ENCODE peak calls at places on chromosomes 3 and 15, in eight cellular contexts. Z is NCI-H1092, W is kidney, O is NCI-H1417, L is Right ventricle myocardium superior, S is anterior cingulate cortex, I is ovary, K is HT-29. A is an unnamed sample.

GRCh38 chr3:193910886-193911738 is 224.8 kb upstream of the HES1 start:
- DNase-seq in L (no peak), W (peak; percentile 83), O (no peak), K (no peak), S (no peak), I (no peak), Z (no peak), A (no peak)

GRCh38 chr15:66844747-66845145 is 142.7 kb downstream of the SMAD6 start:
- DNase-seq in I (no peak), S (no peak), O (no peak), Z (no peak), W (no peak), K (no peak), L (no peak), A (no peak)

GRCh38 chr3:71258116-71258515 is 325.4 kb downstream of the FOXP1 start:
- DNase-seq in S (no peak), W (no peak), Z (no peak), O (peak; percentile 59), L (no peak), K (peak; percentile 31), I (no peak), A (no peak)

GRCh38 chr3:179769411-179770247 is 116.8 kb downstream of the USP13 start:
- DNase-seq in L (no peak), I (no peak), K (no peak), Z (no peak), S (no peak), W (no peak), O (no peak), A (no peak)

GRCh38 chr3:29065211-29065785 is 215.6 kb upstream of the RBMS3 start:
- DNase-seq in Z (peak; percentile 8), L (peak; percentile 54), I (peak; percentile 62), W (peak; percentile 86), O (peak; percentile 80), K (no peak), S (peak; percentile 29), A (peak; percentile 75)

GRCh38 chr3:113354307-113354706 is 87.0 kb downstream of the CFAP44 start:
- DNase-seq in K (peak; percentile 10), Z (no peak), L (no peak), I (no peak), S (no peak), O (no peak), W (no peak), A (no peak)

GRCh38 chr15:42704492-42704926 is 32.4 kb downstream of the CDAN1 start:
- DNase-seq in I (peak; percentile 52), O (peak; percentile 71), K (peak; percentile 92), L (no peak), W (no peak), Z (peak; percentile 7), S (no peak), A (no peak)

GRCh38 chr3:45003406-45003805 is 22.7 kb upstream of the CLEC3B start:
- DNase-seq in S (no peak), L (no peak), K (no peak), W (no peak), Z (no peak), O (no peak), I (no peak), A (no peak)

GRCh38 chr3:62318365-62318751 is 55.0 kb downstream of the FEZF2 start:
- DNase-seq in I (no peak), Z (no peak), W (no peak), O (no peak), L (no peak), K (peak; percentile 2), S (no peak), A (no peak)

GRCh38 chr3:135138776-135139175 is 343.7 kb downstream of the EPHB1 start:
- DNase-seq in I (no peak), W (no peak), K (no peak), L (no peak), Z (no peak), O (no peak), S (no peak), A (no peak)

GRCh38 chr15:66997212-66997611 is 68.2 kb upstream of the SMAD3 start:
- DNase-seq in K (no peak), L (no peak), S (no peak), I (no peak), O (no peak), W (no peak), Z (no peak), A (no peak)

GRCh38 chr15:38072507-38073277 is 138.3 kb downstream of the TMCO5A start:
- DNase-seq in Z (no peak), K (peak; percentile 96), O (no peak), S (peak; percentile 92), W (peak; percentile 88), L (peak; percentile 86), I (peak; percentile 83), A (peak; percentile 84)

GRCh38 chr3:195172285-195172684 is 98.7 kb downstream of the XXYLT1 start:
- DNase-seq in L (no peak), I (no peak), Z (no peak), K (no peak), O (no peak), W (no peak), S (no peak), A (no peak)

GRCh38 chr15:43239732-43240491 is 19.1 kb upstream of the EPB42 start:
- DNase-seq in O (no peak), W (no peak), Z (no peak), S (no peak), K (no peak), I (no peak), L (no peak), A (no peak)

GRCh38 chr15:74213858-74214284 is 11.3 kb upstream of the STRA6 start:
- DNase-seq in S (no peak), Z (no peak), K (no peak), I (no peak), O (peak; percentile 84), L (no peak), W (no peak), A (no peak)

GRCh38 chr3:159263750-159264561 is 462.1 kb downstream of the MFSD1 start:
- DNase-seq in W (no peak), K (peak; percentile 71), O (peak; percentile 86), I (no peak), S (no peak), Z (no peak), L (no peak), A (no peak)

GRCh38 chr3:122916580-122916979 is 111.0 kb downstream of the SEMA5B start:
- DNase-seq in O (no peak), S (no peak), I (no peak), Z (no peak), L (no peak), W (no peak), K (no peak), A (no peak)

GRCh38 chr15:88243895-88244787 is 12.4 kb downstream of the NTRK3 start:
- DNase-seq in S (no peak), K (peak; percentile 61), L (no peak), O (peak; percentile 71), W (peak; percentile 29), Z (no peak), I (no peak), A (no peak)

GRCh38 chr3:178709047-178709446 is 172.8 kb downstream of the KCNMB2 start:
- DNase-seq in L (no peak), O (peak; percentile 53), K (peak; percentile 26), Z (no peak), I (no peak), S (no peak), W (no peak), A (no peak)

GRCh38 chr3:182327196-182327681 is 466.1 kb upstream of the ATP11B start:
- DNase-seq in K (no peak), S (no peak), W (peak; percentile 51), I (no peak), L (no peak), O (no peak), Z (no peak), A (no peak)

GRCh38 chr3:62761711-62762110 is 113.5 kb downstream of the CADPS start:
- DNase-seq in Z (no peak), S (no peak), I (no peak), O (no peak), L (no peak), W (no peak), K (no peak), A (no peak)

GRCh38 chr3:65807225-65807624 is 231.5 kb downstream of the MAGI1 start:
- DNase-seq in Z (no peak), K (no peak), O (no peak), S (no peak), W (no peak), L (no peak), I (no peak), A (no peak)

GRCh38 chr15:92631721-92632120 is 23.9 kb downstream of the FAM174B start:
- DNase-seq in S (no peak), I (no peak), Z (no peak), O (no peak), W (no peak), L (no peak), K (no peak), A (no peak)